ENCODE peak calls at places on chromosome 19, in five cellular contexts. H, C, T, L and E are unnamed samples.

GRCh38 chr19:48568345-48568886 is 16.4 kb downstream of the SULT2B1 start:
- DNase-seq in H (peak), C (no peak), T (no peak), L (peak), E (peak)

GRCh38 chr19:50242586-50242985 is 39.2 kb downstream of the MYH14 start:
- DNase-seq in H (no peak), C (no peak), T (no peak), L (peak), E (peak)

GRCh38 chr19:30374791-30375650 is 2.8 kb downstream of the ZNF536 start:
- DNase-seq in H (no peak), C (no peak), T (no peak), L (no peak), E (no peak)

GRCh38 chr19:45253396-45254027 is 2.4 kb downstream of the MARK4 start:
- DNase-seq in H (peak), C (no peak), T (no peak), L (peak), E (peak)

GRCh38 chr19:1064661-1065605 is 2.0 kb upstream of the ARHGAP45 start:
- DNase-seq in H (no peak), C (peak), T (peak), L (peak), E (peak)

GRCh38 chr19:16002985-16003384 is 54.2 kb downstream of the OR10H4 start:
- DNase-seq in H (no peak), C (no peak), T (no peak), L (no peak), E (no peak)

GRCh38 chr19:58395979-58396627 is 647 bp downstream of the RNF225 start:
- DNase-seq in H (no peak), C (no peak), T (no peak), L (no peak), E (peak)

GRCh38 chr19:42271045-42271419 is 2.0 kb downstream of the CIC start:
- DNase-seq in H (no peak), C (no peak), T (no peak), L (no peak), E (no peak)

GRCh38 chr19:516884-517424 is 9.7 kb downstream of the TPGS1 start:
- DNase-seq in H (no peak), C (no peak), T (no peak), L (no peak), E (no peak)

GRCh38 chr19:1181606-1182005 is 7.5 kb upstream of the SBNO2 start:
- DNase-seq in H (no peak), C (no peak), T (no peak), L (no peak), E (no peak)

GRCh38 chr19:10460714-10461046 is 40.3 kb downstream of the PDE4A start:
- DNase-seq in H (no peak), C (no peak), T (no peak), L (no peak), E (no peak)

GRCh38 chr19:15280915-15281683 is 48.9 kb upstream of the EPHX3 start:
- DNase-seq in H (peak), C (no peak), T (no peak), L (peak), E (peak)

GRCh38 chr19:5612891-5613290 is 9.7 kb downstream of the SAFB2 start:
- DNase-seq in H (no peak), C (no peak), T (no peak), L (no peak), E (no peak)

GRCh38 chr19:15812059-15812722 is 3.3 kb downstream of the OR10H1 start:
- DNase-seq in H (no peak), C (no peak), T (peak), L (no peak), E (no peak)

GRCh38 chr19:7863157-7863970 is 10.8 kb downstream of the PRR36 start:
- DNase-seq in H (no peak), C (no peak), T (no peak), L (no peak), E (no peak)

GRCh38 chr19:53892301-53892980 is 10.4 kb downstream of the PRKCG start:
- DNase-seq in H (no peak), C (no peak), T (no peak), L (no peak), E (no peak)

GRCh38 chr19:49680473-49681351 is 3.6 kb downstream of the PRMT1 start:
- DNase-seq in H (peak), C (peak), T (peak), L (peak), E (peak)

GRCh38 chr19:34961775-34962174 is 2.3 kb downstream of the ZNF792 start:
- DNase-seq in H (no peak), C (no peak), T (no peak), L (no peak), E (no peak)

GRCh38 chr19:34241513-34242337 is 12.6 kb upstream of the GARRE1 start:
- DNase-seq in H (no peak), C (no peak), T (peak), L (no peak), E (no peak)

GRCh38 chr19:4144666-4145261 is 8.7 kb upstream of the CREB3L3 start:
- DNase-seq in H (no peak), C (no peak), T (no peak), L (peak), E (no peak)

GRCh38 chr19:35986664-35987570 is 8.1 kb upstream of the SDHAF1 start:
- DNase-seq in H (no peak), C (no peak), T (no peak), L (no peak), E (no peak)

GRCh38 chr19:35153701-35154534 is 617 bp upstream of the FXYD5 start:
- DNase-seq in H (no peak), C (peak), T (peak), L (no peak), E (peak)

GRCh38 chr19:16078311-16078758 is 2.0 kb downstream of the TPM4 start:
- DNase-seq in H (no peak), C (no peak), T (no peak), L (peak), E (peak)

GRCh38 chr19:5170329-5170745 is 170.3 kb downstream of the PTPRS start:
- DNase-seq in H (no peak), C (peak), T (peak), L (no peak), E (no peak)

GRCh38 chr19:35136977-35137702 is 1.5 kb upstream of the FXYD1 start:
- DNase-seq in H (no peak), C (no peak), T (no peak), L (no peak), E (no peak)

GRCh38 chr19:17075860-17076538 is 422 bp downstream of the MYO9B start:
- DNase-seq in H (peak), C (peak), T (peak), L (no peak), E (peak)

GRCh38 chr19:11978492-11979100 is 13.8 kb downstream of the ZNF763 start:
- DNase-seq in H (no peak), C (no peak), T (no peak), L (no peak), E (no peak)